ENCODE peak calls at places on chromosomes 5 and 9, in four cellular contexts. E is ecto neural progenitor cell; H is activated naive CD4-positive, alpha-beta T cell; V is neural crest cell. J is an unnamed sample.

GRCh38 chr9:129007035-129007765 is 20.9 kb downstream of the SH3GLB2 start:
- DNase-seq in V (no peak), H (no peak), E (no peak), J (no peak)

GRCh38 chr5:132825824-132826391 is 4.5 kb downstream of the SHROOM1 start:
- DNase-seq in V (no peak), H (no peak), E (peak), J (no peak)

GRCh38 chr5:169945831-169946261 is 34.4 kb downstream of the INSYN2B start:
- DNase-seq in V (peak), E (peak), H (no peak), J (peak)

GRCh38 chr5:175656966-175657365 is 905 bp upstream of the HRH2 start:
- DNase-seq in H (no peak), V (no peak), E (no peak), J (no peak)

GRCh38 chr5:36363101-36363500 is 61.4 kb upstream of the RANBP3L start:
- DNase-seq in E (no peak), V (no peak), H (no peak), J (no peak)

GRCh38 chr9:33116855-33117254 is 40.4 kb upstream of the SMU1 start:
- DNase-seq in V (no peak), H (no peak), E (no peak), J (no peak)

GRCh38 chr5:141517902-141518610 is 29.2 kb downstream of the PCDHGC5 start:
- DNase-seq in V (no peak), H (no peak), E (no peak), J (no peak)

GRCh38 chr9:112711050-112711689 is 6.7 kb downstream of the INIP start:
- DNase-seq in E (no peak), V (no peak), H (no peak), J (peak)

GRCh38 chr5:136057401-136057951 is 28.7 kb downstream of the TGFBI start:
- DNase-seq in H (no peak), E (peak), V (no peak), J (no peak)

GRCh38 chr5:147530801-147531389 is 21.0 kb upstream of the DPYSL3 start:
- DNase-seq in V (no peak), H (no peak), E (no peak), J (no peak)

GRCh38 chr5:10505517-10506095 is 58.3 kb upstream of the ANKRD33B start:
- DNase-seq in V (no peak), E (no peak), H (no peak), J (no peak)

GRCh38 chr9:34254141-34254913 is 74.7 kb downstream of the KIF24 start:
- DNase-seq in H (no peak), E (no peak), V (no peak), J (no peak)

GRCh38 chr9:129343697-129344375 is 165.8 kb upstream of the IER5L start:
- DNase-seq in H (no peak), V (no peak), E (no peak), J (no peak)

GRCh38 chr5:141757402-141757801 is 75.4 kb upstream of the ARAP3 start:
- DNase-seq in E (peak), V (peak), H (no peak), J (no peak)

GRCh38 chr9:1606253-1606652 is 408.9 kb upstream of the SMARCA2 start:
- DNase-seq in E (no peak), V (no peak), H (no peak), J (no peak)

GRCh38 chr9:37198034-37198718 is 77.8 kb downstream of the ZCCHC7 start:
- DNase-seq in V (no peak), H (no peak), E (no peak), J (no peak)

GRCh38 chr5:177435847-177436536 is 9.5 kb downstream of the GRK6 start:
- DNase-seq in E (no peak), H (no peak), V (no peak), J (no peak)

GRCh38 chr9:113772121-113772885 is 103.8 kb upstream of the ZNF618 start:
- DNase-seq in V (no peak), E (no peak), H (no peak), J (no peak)

GRCh38 chr5:44246986-44247385 is 142.2 kb downstream of the FGF10 start:
- DNase-seq in V (no peak), E (no peak), H (no peak), J (no peak)